ENCODE peak calls at places on chromosomes 12 and 14, in six cellular contexts. K is suprapubic skin, L is heart left ventricle, A is HCT116, X is IMR-90, H is transverse colon. T is an unnamed sample.

GRCh38 chr12:2495452-2496112 is 299.2 kb upstream of the FKBP4 start:
- DNase-seq in K (no peak), H (no peak), A (no peak), L (peak; percentile 70), X (no peak), T (no peak)

GRCh38 chr12:73308079-73308478 is 1035.9 kb downstream of the TRHDE start:
- DNase-seq in K (no peak), X (no peak), A (no peak), L (no peak), H (no peak), T (no peak)

GRCh38 chr12:74537126-74537706 is 419 bp upstream of the ATXN7L3B start:
- DNase-seq in K (no peak), L (no peak), X (peak; percentile 69), H (no peak), A (peak; percentile 50), T (no peak)

GRCh38 chr14:74952697-74953484 is 2.5 kb downstream of the PGF start:
- DNase-seq in L (no peak), A (no peak), K (no peak), H (no peak), X (no peak), T (no peak)

GRCh38 chr12:90905691-90906370 is 49.1 kb downstream of the CCER1 start:
- DNase-seq in X (peak; percentile 44), L (no peak), A (no peak), H (no peak), K (no peak), T (no peak)

GRCh38 chr12:88896958-88897357 is 316.7 kb upstream of the KITLG start:
- DNase-seq in L (no peak), A (no peak), K (no peak), X (peak; percentile 91), H (no peak), T (no peak)

GRCh38 chr14:100536141-100536540 is 51.1 kb downstream of the BEGAIN start:
- DNase-seq in K (peak; percentile 35), H (no peak), X (no peak), L (no peak), A (no peak), T (peak; percentile 31)

GRCh38 chr12:97556201-97556824 is 93.7 kb downstream of the RMST start:
- DNase-seq in K (no peak), A (no peak), X (no peak), H (no peak), L (peak; percentile 35), T (no peak)

GRCh38 chr12:54984602-54985376 is at the start of gene TESPA1:
- DNase-seq in X (no peak), H (peak; percentile 71), L (peak; percentile 59), A (no peak), K (peak; percentile 61), T (peak; percentile 68)

GRCh38 chr14:90114554-90114953 is 52.8 kb downstream of the KCNK13 start:
- DNase-seq in K (no peak), A (no peak), X (no peak), H (no peak), L (no peak), T (no peak)

GRCh38 chr14:86166541-86166940 is 636.6 kb downstream of the FLRT2 start:
- DNase-seq in K (no peak), L (no peak), X (no peak), A (no peak), H (no peak), T (no peak)

GRCh38 chr12:70576341-70577282 is 60.6 kb downstream of the PTPRB start:
- DNase-seq in L (peak; percentile 9), H (no peak), A (peak; percentile 66), X (peak; percentile 85), K (no peak), T (no peak)

GRCh38 chr14:66509874-66510273 is 1.9 kb downstream of the GPHN start:
- DNase-seq in L (no peak), A (no peak), X (no peak), H (no peak), K (no peak), T (no peak)
- H3K4me3 ChIP-seq in L (peak overlapping the region; percentile 86), A (peak overlapping the region; percentile 92), X (no peak overlapping the region), H (peak overlapping the region; percentile 88), K (peak overlapping the region; percentile 98), T (peak overlapping the region; percentile 84)

GRCh38 chr12:111442301-111443045 is 36.8 kb downstream of the SH2B3 start:
- DNase-seq in X (no peak), L (no peak), A (no peak), H (peak; percentile 44), K (peak; percentile 59), T (no peak)
- H3K4me1 ChIP-seq in X (peaks cover 25% of the 10 kb centered on the region), L (peaks cover 98% of the 10 kb centered on the region), A (no peaks in the 10 kb centered on the region), H (peaks cover 95% of the 10 kb centered on the region), K (peaks cover 77% of the 10 kb centered on the region), T (no peaks in the 10 kb centered on the region)

GRCh38 chr12:128671528-128672042 is 152.2 kb downstream of the SLC15A4 start:
- DNase-seq in K (no peak), H (no peak), X (no peak), A (no peak), L (no peak), T (no peak)
- TF ChIP-seq POLR2A in K (no peak), H (no peak), X (no peak), A (no peak), L (no peak), T (no peak)

DNA sequence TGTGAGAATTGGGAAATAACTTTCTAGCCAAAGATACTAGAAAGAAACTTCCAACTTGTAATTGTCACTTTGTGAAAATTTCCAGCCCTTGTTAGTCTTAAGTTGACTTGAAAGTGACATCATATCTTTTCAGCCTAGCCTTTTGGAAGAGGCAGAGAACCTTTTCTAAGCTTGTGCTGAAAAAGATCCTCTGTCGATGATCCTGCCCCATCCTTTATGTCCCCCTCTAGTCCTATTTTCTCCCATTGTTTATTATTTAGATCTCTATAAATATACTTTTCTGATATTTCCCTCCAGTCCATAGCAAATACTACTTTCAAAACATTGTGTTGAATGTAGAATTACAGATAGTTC is 2.8 kb downstream of the CHST11 start:
- DNase-seq in K (no peak), A (no peak), H (no peak), L (no peak), X (no peak), T (no peak)
- H3K4me3 ChIP-seq in K (peak overlapping the region; percentile 65), A (no peak overlapping the region), H (peak overlapping the region; percentile 73), L (no peak overlapping the region), X (no peak overlapping the region), T (no peak overlapping the region)

GRCh38 chr14:94582851-94583250 is 1.6 kb downstream of the SERPINA5 start:
- DNase-seq in H (no peak), A (no peak), X (no peak), L (no peak), K (no peak), T (peak; percentile 89)

GRCh38 chr14:94582199-94582750 is 1.0 kb downstream of the SERPINA5 start:
- DNase-seq in A (no peak), X (no peak), L (no peak), K (no peak), H (no peak), T (no peak)

GRCh38 chr14:94583557-94583956 is 2.3 kb downstream of the SERPINA5 start:
- DNase-seq in H (no peak), X (no peak), A (no peak), K (no peak), L (no peak), T (no peak)

GRCh38 chr14:94578712-94579111 is 2.5 kb upstream of the SERPINA5 start:
- DNase-seq in K (no peak), H (no peak), L (no peak), X (no peak), A (no peak), T (no peak)

GRCh38 chr14:94581127-94581999 is at the start of gene SERPINA5:
- DNase-seq in K (peak; percentile 72), H (no peak), A (no peak), L (peak; percentile 34), X (no peak), T (peak; percentile 96)
- H3K4me1 ChIP-seq in K (peaks cover 10% of the 10 kb centered on the region), H (no peaks in the 10 kb centered on the region), A (no peaks in the 10 kb centered on the region), L (peaks cover 13% of the 10 kb centered on the region), X (no peaks in the 10 kb centered on the region), T (peaks cover 47% of the 10 kb centered on the region)

DNA sequence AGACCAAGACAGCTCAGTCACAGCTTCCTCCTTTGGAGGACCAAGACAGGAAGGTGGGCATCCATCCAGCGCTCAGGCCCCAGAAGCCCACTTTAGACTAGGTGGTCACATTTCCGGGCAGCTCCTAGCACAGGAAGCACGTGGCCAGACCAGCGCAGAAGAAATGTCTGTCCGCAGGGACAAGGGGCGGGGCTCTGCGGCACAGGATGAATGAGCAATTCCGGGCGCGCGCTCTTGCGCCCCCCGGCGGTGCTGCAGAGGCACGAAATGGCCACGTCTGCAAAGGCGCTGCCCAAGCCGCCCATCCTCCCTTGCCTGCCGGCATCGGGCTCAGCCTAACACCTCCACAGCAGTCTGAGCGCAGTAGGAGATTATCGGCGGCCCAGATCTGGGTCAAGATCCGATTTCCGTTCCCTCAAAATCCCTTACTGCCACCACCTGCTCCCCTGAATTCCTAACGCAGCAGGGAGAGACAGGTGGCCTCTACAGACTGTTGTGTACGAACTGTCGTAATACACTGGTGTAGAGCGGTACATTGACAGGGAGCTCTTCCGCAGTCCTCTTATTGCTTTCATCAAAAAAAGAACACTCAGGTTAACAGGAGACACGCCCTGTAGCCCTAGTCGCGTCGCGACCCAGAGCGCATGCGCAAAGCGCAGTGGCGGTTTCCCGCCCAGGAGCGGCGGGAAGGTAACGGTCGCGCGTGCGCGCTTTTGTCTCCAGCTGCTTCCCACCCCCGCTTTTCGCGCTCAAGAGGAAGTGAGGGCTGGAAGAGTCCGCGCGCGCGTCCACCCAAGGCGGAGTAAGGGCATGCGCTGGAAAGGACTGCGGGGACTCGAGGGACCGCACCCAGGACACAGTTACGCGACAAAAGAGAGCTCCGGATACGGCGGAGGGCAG is 794 bp downstream of the TUBA1B start:
- DNase-seq in K (peak; percentile 94), A (peak; percentile 78), H (peak; percentile 96), L (peak; percentile 94), X (peak; percentile 93), T (peak; percentile 95)
- TF ChIP-seq POLR2A in K (no peak), A (no peak), H (peak; percentile 87), L (no peak), X (peak; percentile 81), T (no peak)

GRCh38 chr12:78863482-78864427 is 819 bp upstream of the SYT1 start:
- DNase-seq in A (no peak), K (peak; percentile 61), L (no peak), X (peak; percentile 39), H (peak; percentile 38), T (peak; percentile 43)
- H3K4me3 ChIP-seq in A (peak overlapping the region; percentile 65), K (peak overlapping the region; percentile 48), L (peak overlapping the region; percentile 35), X (peak overlapping the region; percentile 57), H (peak overlapping the region; percentile 30), T (peak overlapping the region; percentile 25)